ENCODE peak calls at places on chromosomes 2 and 18, in eight cellular contexts. C, K, M, U, R, H, L and Z are unnamed samples. For H3K27me3, the result is how much of the 10 kb centered on the place peaks cover.

GRCh38 chr2:149431337-149431736 is 101.0 kb downstream of the LYPD6 start:
- DNase-seq in C (no peak), K (no peak), M (no peak), U (peak), R (no peak), H (peak), L (no peak), Z (no peak)

GRCh38 chr18:57801379-57802165 is 1.5 kb downstream of the ATP8B1 start:
- DNase-seq in C (no peak), K (no peak), M (no peak), U (no peak), R (peak), H (peak), L (peak), Z (no peak)

GRCh38 chr2:164447660-164448059 is 173.6 kb downstream of the GRB14 start:
- DNase-seq in C (no peak), K (no peak), M (no peak), U (no peak), R (no peak), H (no peak), L (no peak), Z (no peak)

GRCh38 chr2:18149660-18150246 is 271.3 kb downstream of the KCNS3 start:
- DNase-seq in C (no peak), K (peak), M (no peak), U (no peak), R (no peak), H (peak), L (peak), Z (peak)

GRCh38 chr2:3192920-3193319 is 184.7 kb downstream of the EIPR1 start:
- DNase-seq in C (peak), K (no peak), M (no peak), U (no peak), R (no peak), H (no peak), L (no peak), Z (no peak)

GRCh38 chr2:180763249-180763989 is 217.0 kb upstream of the UBE2E3 start:
- DNase-seq in C (no peak), K (no peak), M (no peak), U (no peak), R (no peak), H (no peak), L (no peak), Z (no peak)

GRCh38 chr2:137255990-137256389 is 490.6 kb downstream of the THSD7B start:
- DNase-seq in C (no peak), K (no peak), M (no peak), U (peak), R (no peak), H (peak), L (no peak), Z (no peak)

GRCh38 chr2:134244587-134244986 is 9.3 kb upstream of the MGAT5 start:
- DNase-seq in C (no peak), K (no peak), M (no peak), U (no peak), R (no peak), H (no peak), L (no peak), Z (no peak)

GRCh38 chr2:157747695-157748370 is 119.2 kb upstream of the ACVR1C start:
- DNase-seq in C (peak), K (no peak), M (no peak), U (peak), R (no peak), H (peak), L (no peak), Z (no peak)

GRCh38 chr2:23480991-23481797 is 96.2 kb downstream of the KLHL29 start:
- DNase-seq in C (no peak), K (no peak), M (peak), U (peak), R (no peak), H (peak), L (peak), Z (peak)

GRCh38 chr2:17918789-17919188 is 40.3 kb downstream of the KCNS3 start:
- DNase-seq in C (no peak), K (no peak), M (no peak), U (no peak), R (no peak), H (no peak), L (peak), Z (peak)

GRCh38 chr2:100959225-100959880 is 42.7 kb upstream of the RPL31 start:
- DNase-seq in C (no peak), K (peak), M (no peak), U (peak), R (no peak), H (peak), L (no peak), Z (no peak)

GRCh38 chr2:157413342-157414035 is 30.4 kb downstream of the CYTIP start:
- DNase-seq in C (no peak), K (no peak), M (no peak), U (no peak), R (no peak), H (no peak), L (no peak), Z (no peak)

GRCh38 chr2:88307817-88308216 is 137.7 kb downstream of the THNSL2 start:
- DNase-seq in C (no peak), K (peak), M (no peak), U (no peak), R (no peak), H (peak), L (peak), Z (no peak)

GRCh38 chr2:240557808-240558207 is at the start of gene ANKMY1:
- DNase-seq in C (peak), K (no peak), M (no peak), U (no peak), R (peak), H (peak), L (peak), Z (peak)

GRCh38 chr18:53018791-53019190 is 678.8 kb downstream of the DCC start:
- DNase-seq in C (no peak), K (peak), M (no peak), U (no peak), R (no peak), H (peak), L (no peak), Z (peak)

GRCh38 chr2:118209727-118210126 is 121.5 kb downstream of the INSIG2 start:
- DNase-seq in C (no peak), K (no peak), M (no peak), U (no peak), R (no peak), H (no peak), L (no peak), Z (no peak)

GRCh38 chr2:55093381-55093780 is 43.1 kb upstream of the RTN4 start:
- DNase-seq in C (no peak), K (no peak), M (no peak), U (no peak), R (no peak), H (peak), L (no peak), Z (peak)

GRCh38 chr2:46827274-46827930 is 88.2 kb downstream of the MCFD2 start:
- DNase-seq in C (no peak), K (no peak), M (no peak), U (no peak), R (no peak), H (peak), L (no peak), Z (peak)

GRCh38 chr2:214542866-214543265 is 132.0 kb downstream of the VWC2L start:
- DNase-seq in C (no peak), K (no peak), M (no peak), U (no peak), R (no peak), H (peak), L (no peak), Z (no peak)

GRCh38 chr18:50427896-50428295 is 53.0 kb downstream of the SKA1 start:
- DNase-seq in C (no peak), K (no peak), M (no peak), U (no peak), R (no peak), H (no peak), L (no peak), Z (no peak)

GRCh38 chr18:10546557-10547300 is 20.9 kb downstream of the NAPG start:
- DNase-seq in C (no peak), K (no peak), M (no peak), U (no peak), R (no peak), H (no peak), L (no peak), Z (peak)

GRCh38 chr2:201440182-201440581 is 11.1 kb downstream of the TRAK2 start:
- DNase-seq in C (no peak), K (no peak), M (no peak), U (no peak), R (no peak), H (no peak), L (no peak), Z (peak)

GRCh38 chr18:22503803-22504202 is 86.1 kb upstream of the CTAGE1 start:
- DNase-seq in C (peak), K (no peak), M (peak), U (peak), R (no peak), H (peak), L (no peak), Z (no peak)

GRCh38 chr18:53629356-53629755 is 595.1 kb downstream of the MBD2 start:
- DNase-seq in C (no peak), K (no peak), M (no peak), U (no peak), R (no peak), H (no peak), L (no peak), Z (no peak)

GRCh38 chr2:71782323-71782722 is 329.0 kb downstream of the DYSF start:
- DNase-seq in C (no peak), K (no peak), M (no peak), U (no peak), R (no peak), H (no peak), L (peak), Z (no peak)

GRCh38 chr2:172096661-172097547 is 5.8 kb downstream of the DLX2 start:
- DNase-seq in C (no peak), K (no peak), M (no peak), U (no peak), R (no peak), H (peak), L (peak), Z (peak)
- H3K27me3 ChIP-seq in C (half or more), K (half or more), M (half or more), U (under half), R (half or more), H (under half), L (half or more), Z (half or more)

DNA sequence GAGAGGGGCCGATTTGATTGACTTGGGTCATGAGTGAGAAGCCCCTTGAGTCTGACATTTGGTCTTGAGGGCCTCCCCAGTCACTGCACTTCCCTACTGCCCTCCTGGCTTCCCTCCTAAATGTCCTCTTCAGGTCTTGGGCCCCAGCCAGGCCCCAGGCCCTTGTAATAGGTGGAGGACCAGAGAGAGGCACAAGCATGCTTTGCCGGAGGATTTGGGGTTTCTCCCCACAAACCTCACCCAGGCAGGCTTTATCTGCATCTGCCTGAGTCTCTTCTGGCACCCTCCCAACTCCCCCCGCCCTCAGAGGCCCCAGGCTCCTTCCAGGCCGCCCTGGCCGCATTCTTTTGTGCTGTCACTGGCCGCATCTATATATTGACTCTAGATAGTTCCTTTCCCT is 270.7 kb downstream of the HAUS1 start:
- DNase-seq in C (no peak), K (peak), M (no peak), U (no peak), R (peak), H (no peak), L (peak), Z (peak)
- H3K4me3 ChIP-seq in C (no peak), K (no peak), M (no peak), U (no peak), R (no peak), H (no peak), L (no peak), Z (no peak)

GRCh38 chr2:37332560-37332959 is 7.9 kb upstream of the PRKD3 start:
- DNase-seq in C (no peak), K (no peak), M (no peak), U (no peak), R (no peak), H (no peak), L (no peak), Z (no peak)

GRCh38 chr2:37326285-37326684 is 1.7 kb upstream of the PRKD3 start:
- DNase-seq in C (no peak), K (peak), M (peak), U (peak), R (no peak), H (peak), L (no peak), Z (no peak)

GRCh38 chr2:37326866-37327634 is 2.4 kb upstream of the PRKD3 start:
- DNase-seq in C (no peak), K (no peak), M (no peak), U (no peak), R (no peak), H (peak), L (no peak), Z (no peak)

GRCh38 chr2:37333256-37333655 is 8.6 kb upstream of the PRKD3 start:
- DNase-seq in C (no peak), K (peak), M (no peak), U (no peak), R (no peak), H (no peak), L (no peak), Z (no peak)

DNA sequence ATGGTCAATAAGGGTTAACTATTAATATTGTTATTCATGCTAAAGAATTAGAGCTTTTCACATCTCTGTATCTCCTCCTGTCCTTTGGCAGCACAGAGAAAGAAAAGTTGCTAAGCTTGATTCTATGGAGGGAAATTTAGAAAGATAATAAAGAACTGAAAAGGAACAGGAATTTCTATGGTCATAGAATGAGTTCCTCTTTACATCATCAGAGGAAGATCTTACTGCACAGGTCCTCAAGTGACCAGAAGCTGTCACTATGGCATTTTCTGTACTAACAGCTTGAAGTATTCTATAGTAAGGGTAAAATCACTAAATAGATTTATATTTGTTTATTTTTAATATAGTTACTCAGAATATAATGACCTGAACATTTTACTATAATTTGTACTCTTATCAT is 6.0 kb upstream of the PRKD3 start:
- DNase-seq in C (no peak), K (no peak), M (no peak), U (no peak), R (no peak), H (no peak), L (no peak), Z (no peak)
- H3K27me3 ChIP-seq in C (under half), K (under half), M (under half), U (under half), R (under half), H (under half), L (under half), Z (under half)

GRCh38 chr18:76757343-76757742 is 65.0 kb upstream of the ZNF236 start:
- DNase-seq in C (no peak), K (no peak), M (peak), U (no peak), R (no peak), H (peak), L (no peak), Z (no peak)
- H3K4me3 ChIP-seq in C (no peak), K (no peak), M (no peak), U (no peak), R (no peak), H (peak), L (no peak), Z (no peak)

GRCh38 chr2:44952143-44952805 is 10.8 kb downstream of the SIX3 start:
- DNase-seq in C (peak), K (peak), M (no peak), U (no peak), R (no peak), H (peak), L (peak), Z (peak)
- H3K27me3 ChIP-seq in C (half or more), K (under half), M (under half), U (half or more), R (half or more), H (under half), L (half or more), Z (half or more)

GRCh38 chr2:236177967-236178909 is 10.1 kb upstream of the GBX2 start:
- DNase-seq in C (peak), K (peak), M (no peak), U (no peak), R (no peak), H (peak), L (peak), Z (peak)
- H3K4me3 ChIP-seq in C (peak), K (no peak), M (no peak), U (peak), R (peak), H (peak), L (peak), Z (peak)

GRCh38 chr2:62641410-62641843 is 64.1 kb upstream of the EHBP1 start:
- DNase-seq in C (no peak), K (no peak), M (no peak), U (no peak), R (no peak), H (no peak), L (no peak), Z (no peak)

GRCh38 chr2:62642429-62643099 is 62.9 kb upstream of the EHBP1 start:
- DNase-seq in C (no peak), K (no peak), M (no peak), U (no peak), R (no peak), H (no peak), L (no peak), Z (no peak)

DNA sequence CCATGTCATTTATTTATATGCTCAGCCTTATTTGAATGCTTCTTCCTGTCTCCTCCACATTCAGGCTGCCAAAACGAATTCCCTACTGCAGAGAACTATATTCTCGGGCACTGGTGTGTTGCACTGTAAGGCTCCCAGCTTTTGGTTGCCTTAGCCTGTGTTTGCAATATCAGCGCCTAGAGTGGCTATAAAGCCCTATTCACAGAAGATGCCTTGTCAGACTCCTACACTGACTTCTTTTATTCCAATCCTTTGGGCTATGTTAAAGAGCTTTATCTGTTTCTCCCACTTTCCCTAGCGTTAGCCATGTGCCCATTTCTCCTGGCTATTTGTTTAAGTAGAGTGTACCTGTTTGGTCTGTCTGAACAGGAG is 62.4 kb upstream of the EHBP1 start:
- DNase-seq in C (no peak), K (no peak), M (no peak), U (no peak), R (no peak), H (no peak), L (no peak), Z (no peak)
- H3K27me3 ChIP-seq in C (under half), K (under half), M (under half), U (under half), R (under half), H (under half), L (under half), Z (under half)

GRCh38 chr2:30802611-30803010 is 4.6 kb downstream of the CAPN13 start:
- DNase-seq in C (no peak), K (no peak), M (no peak), U (no peak), R (no peak), H (no peak), L (no peak), Z (no peak)

GRCh38 chr2:30808695-30809094 is 1.4 kb upstream of the CAPN13 start:
- DNase-seq in C (no peak), K (no peak), M (no peak), U (no peak), R (no peak), H (no peak), L (no peak), Z (no peak)

GRCh38 chr2:30803281-30803680 is 4.0 kb downstream of the CAPN13 start:
- DNase-seq in C (no peak), K (no peak), M (no peak), U (no peak), R (no peak), H (no peak), L (no peak), Z (no peak)

GRCh38 chr2:30809938-30810337 is 2.7 kb upstream of the CAPN13 start:
- DNase-seq in C (no peak), K (no peak), M (no peak), U (no peak), R (no peak), H (no peak), L (no peak), Z (no peak)

GRCh38 chr2:30807249-30807648 is at the start of gene CAPN13:
- DNase-seq in C (no peak), K (no peak), M (no peak), U (no peak), R (peak), H (no peak), L (peak), Z (no peak)
- H3K4me3 ChIP-seq in C (no peak), K (no peak), M (no peak), U (no peak), R (no peak), H (no peak), L (no peak), Z (no peak)

DNA sequence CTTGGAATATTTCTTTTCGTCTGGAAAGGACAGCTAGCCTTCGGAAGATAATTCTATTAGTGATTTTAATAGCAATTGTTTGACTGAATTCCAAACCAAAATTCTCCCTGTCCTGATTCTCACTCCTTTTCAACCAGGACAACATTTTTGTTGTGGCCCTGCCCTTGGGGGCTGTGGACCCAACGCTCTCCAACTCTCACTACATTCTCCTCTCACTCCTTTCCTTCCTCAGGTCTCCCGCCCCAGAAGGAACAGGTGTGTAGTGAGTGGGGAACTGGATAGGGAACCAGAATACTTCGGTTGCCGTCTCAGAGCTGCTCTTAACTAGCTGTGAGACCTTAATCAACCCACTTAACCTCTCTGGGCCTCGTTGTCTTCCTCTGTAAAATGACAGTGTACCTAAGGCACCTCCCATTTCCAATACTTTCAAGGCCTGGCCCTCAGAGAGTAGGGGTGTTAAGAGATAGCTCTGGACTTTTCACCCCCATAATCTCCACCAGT is 635 bp upstream of the ADD2 start:
- DNase-seq in C (no peak), K (no peak), M (no peak), U (no peak), R (no peak), H (no peak), L (no peak), Z (no peak)
- H3K27me3 ChIP-seq in C (half or more), K (under half), M (under half), U (under half), R (under half), H (half or more), L (under half), Z (under half)

DNA sequence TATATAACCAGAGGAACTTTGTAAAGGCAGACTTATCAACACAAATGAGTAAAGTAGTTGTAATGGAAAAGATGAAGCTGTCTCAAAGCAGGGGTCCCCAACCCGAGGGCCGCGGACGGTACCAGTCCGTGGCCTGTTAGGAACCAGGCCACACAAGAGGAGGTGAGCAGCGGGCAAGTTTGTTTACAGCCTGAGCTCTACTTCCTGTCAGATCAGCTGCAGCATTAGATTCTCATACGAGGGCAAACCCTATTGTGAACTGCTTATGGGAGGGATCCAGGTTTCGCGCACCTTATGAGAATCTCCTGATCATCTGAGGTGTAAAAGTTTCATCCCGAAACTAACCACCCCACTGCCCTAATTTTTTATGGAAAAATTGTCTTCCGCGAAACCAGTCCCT is 57.4 kb upstream of the MSTN start:
- DNase-seq in C (no peak), K (no peak), M (no peak), U (no peak), R (peak), H (peak), L (no peak), Z (peak)
- H3K4me3 ChIP-seq in C (peak), K (peak), M (no peak), U (no peak), R (no peak), H (peak), L (no peak), Z (no peak)